ENCODE peak calls at places on chromosomes 1 and 21, in ten cellular contexts. K, M, Q, C, O, G, J, H, A and Y are unnamed samples.

GRCh38 chr1:57254006-57254405 is 169.9 kb downstream of the DAB1 start:
- DNase-seq in K (peak; percentile 32), M (no peak), Q (no peak), C (no peak), O (no peak), G (no peak), J (no peak), H (no peak), A (peak; percentile 22), Y (no peak)

GRCh38 chr1:117821782-117822447 is 107.5 kb downstream of the GDAP2 start:
- DNase-seq in K (peak; percentile 99), M (peak; percentile 98), Q (no peak), C (peak; percentile 52), O (no peak), G (no peak), J (peak; percentile 51), H (peak; percentile 19), A (no peak), Y (no peak)

GRCh38 chr1:183023146-183023600 is at the start of gene LAMC1:
- DNase-seq in K (peak; percentile 80), M (peak; percentile 80), Q (peak; percentile 78), C (peak; percentile 88), O (peak; percentile 74), G (no peak), J (peak; percentile 62), H (peak; percentile 66), A (peak; percentile 71), Y (peak; percentile 87)

GRCh38 chr1:35876988-35877387 is 6.0 kb upstream of the AGO1 start:
- DNase-seq in K (peak; percentile 27), M (peak; percentile 11), Q (no peak), C (no peak), O (no peak), G (no peak), J (no peak), H (no peak), A (no peak), Y (no peak)

GRCh38 chr1:85661767-85662166 is 46.5 kb downstream of the ZNHIT6 start:
- DNase-seq in K (no peak), M (no peak), Q (no peak), C (no peak), O (no peak), G (no peak), J (no peak), H (no peak), A (no peak), Y (no peak)

GRCh38 chr1:157852476-157852875 is 10.9 kb upstream of the CD5L start:
- DNase-seq in K (peak; percentile 34), M (no peak), Q (no peak), C (no peak), O (no peak), G (no peak), J (no peak), H (no peak), A (no peak), Y (no peak)

GRCh38 chr1:152739841-152740240 is 18.0 kb upstream of the KPRP start:
- DNase-seq in K (no peak), M (no peak), Q (no peak), C (no peak), O (no peak), G (no peak), J (no peak), H (no peak), A (no peak), Y (no peak)

GRCh38 chr1:28144203-28145135 is 32.0 kb downstream of the PTAFR start:
- DNase-seq in K (peak; percentile 80), M (no peak), Q (no peak), C (no peak), O (no peak), G (peak; percentile 97), J (no peak), H (no peak), A (no peak), Y (peak; percentile 19)

GRCh38 chr1:94335447-94335846 is 82.7 kb upstream of the ABCD3 start:
- DNase-seq in K (no peak), M (no peak), Q (no peak), C (no peak), O (no peak), G (no peak), J (no peak), H (no peak), A (no peak), Y (no peak)

GRCh38 chr1:200267937-200268336 is 141.9 kb downstream of the ZNF281 start:
- DNase-seq in K (no peak), M (no peak), Q (no peak), C (no peak), O (no peak), G (no peak), J (no peak), H (no peak), A (no peak), Y (no peak)

GRCh38 chr1:234911787-234912186 is 216.8 kb downstream of the TOMM20 start:
- DNase-seq in K (no peak), M (peak; percentile 87), Q (no peak), C (peak; percentile 62), O (no peak), G (no peak), J (no peak), H (no peak), A (no peak), Y (peak; percentile 81)

GRCh38 chr1:109547412-109548320 is 749 bp upstream of the GNAI3 start:
- DNase-seq in K (peak; percentile 26), M (peak; percentile 51), Q (peak; percentile 41), C (no peak), O (peak; percentile 35), G (no peak), J (peak; percentile 57), H (peak; percentile 47), A (peak; percentile 49), Y (no peak)

GRCh38 chr21:39385299-39386145 is 36.6 kb upstream of the HMGN1 start:
- DNase-seq in K (peak; percentile 75), M (peak; percentile 77), Q (peak; percentile 80), C (peak; percentile 91), O (peak; percentile 82), G (no peak), J (peak; percentile 95), H (peak; percentile 90), A (peak; percentile 91), Y (peak; percentile 94)

DNA sequence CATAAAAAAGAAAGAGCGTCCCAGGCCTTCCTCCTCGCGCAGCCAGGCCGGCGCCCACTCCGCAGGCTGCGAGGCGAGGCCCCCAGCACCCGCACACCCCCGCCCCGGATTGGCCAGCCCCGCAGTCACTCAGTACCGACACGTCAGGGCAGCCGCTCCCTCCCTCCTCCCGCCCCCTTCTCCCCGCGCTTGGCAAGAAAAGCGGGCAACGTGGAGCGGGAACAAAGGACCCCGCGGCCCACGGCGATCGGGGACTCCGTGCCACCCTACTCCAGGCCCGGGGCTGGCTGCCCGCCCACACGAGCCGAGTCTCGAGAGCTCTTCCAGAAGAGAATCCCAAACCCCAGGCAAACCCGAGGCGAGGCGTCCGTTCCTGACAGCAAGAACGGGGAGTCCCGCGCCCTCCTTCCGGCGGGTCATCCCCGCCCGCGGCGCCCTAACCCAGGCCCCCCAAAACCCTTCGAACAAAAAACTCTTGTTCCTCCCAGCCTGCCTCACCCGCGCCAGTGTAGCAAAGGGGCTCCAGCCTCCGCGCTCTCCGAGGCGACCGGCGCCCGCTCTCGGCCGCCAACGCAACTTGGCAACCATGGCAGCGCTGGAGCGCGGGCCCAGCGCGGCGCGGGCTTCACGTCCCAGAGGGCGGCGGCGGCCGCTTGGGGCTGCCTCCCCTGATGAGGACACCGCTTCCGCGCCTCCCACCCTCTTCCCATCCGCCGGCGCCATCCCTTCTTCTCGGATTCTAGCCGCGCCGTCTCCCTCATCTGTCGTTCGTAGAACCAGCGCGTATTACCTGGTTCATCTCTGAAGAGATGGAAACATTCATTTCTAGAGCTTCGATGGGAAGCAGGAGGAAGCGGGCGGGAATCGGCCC is 645 bp downstream of the IVNS1ABP start:
- DNase-seq in K (peak; percentile 88), M (peak; percentile 88), Q (peak; percentile 92), C (peak; percentile 97), O (peak; percentile 96), G (peak; percentile 45), J (peak; percentile 90), H (peak; percentile 95), A (peak; percentile 97), Y (peak; percentile 98)
- TF ChIP-seq POLR2A in K (peak; percentile 89), M (peak; percentile 61), Q (peak; percentile 77), C (no peak), O (peak; percentile 62), G (peak; percentile 72), J (peak; percentile 41), H (peak; percentile 42), A (no peak), Y (no peak)

DNA sequence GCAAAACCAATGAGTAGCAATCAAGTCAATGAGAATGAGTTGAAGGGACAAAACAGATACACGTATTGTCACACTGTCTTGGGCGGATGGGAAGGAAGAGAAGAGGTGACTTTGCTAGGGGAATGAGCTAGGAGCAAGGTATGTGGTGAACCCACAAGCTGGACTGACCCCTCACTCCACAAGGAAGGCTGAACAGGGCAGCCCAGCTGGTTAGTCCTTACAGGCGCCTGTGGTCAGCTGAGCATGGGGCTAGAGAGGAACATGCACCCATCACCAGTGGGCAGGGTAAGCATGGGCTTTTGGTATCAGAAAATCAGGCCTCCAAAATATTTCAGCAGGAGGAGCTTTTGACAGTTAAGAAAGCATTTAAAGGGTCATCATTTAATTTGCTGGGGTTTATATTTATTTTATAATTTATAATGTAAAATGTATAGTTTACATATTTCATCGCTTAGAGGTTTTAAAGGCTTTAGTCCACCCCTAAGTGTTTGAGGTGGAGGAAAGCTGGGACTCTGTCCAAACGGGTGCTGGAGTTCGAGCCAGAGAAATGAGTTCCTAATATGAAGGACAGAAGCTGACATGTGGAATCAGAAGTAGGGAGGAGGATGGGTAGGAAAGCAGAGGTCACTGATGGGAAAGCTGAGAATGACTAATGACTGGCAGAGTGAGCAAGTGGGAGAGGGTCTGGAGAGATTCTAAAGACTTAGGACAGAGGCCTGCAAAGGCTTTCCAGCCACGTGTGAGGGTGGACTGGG is 22.0 kb upstream of the ACBD6 start:
- DNase-seq in K (peak; percentile 62), M (no peak), Q (no peak), C (no peak), O (no peak), G (no peak), J (no peak), H (no peak), A (no peak), Y (no peak)
- H3K4me1 ChIP-seq in K (peaks cover 25% of the 10 kb centered on the region), M (peaks cover 28% of the 10 kb centered on the region), Q (no peaks in the 10 kb centered on the region), C (peaks cover 42% of the 10 kb centered on the region), O (no peaks in the 10 kb centered on the region), G (no peaks in the 10 kb centered on the region), J (peaks cover 20% of the 10 kb centered on the region), H (no peaks in the 10 kb centered on the region), A (peaks cover 8% of the 10 kb centered on the region), Y (no peaks in the 10 kb centered on the region)

GRCh38 chr21:21200103-21200938 is 202.1 kb downstream of the NCAM2 start:
- DNase-seq in K (peak; percentile 99), M (peak; percentile 84), Q (no peak), C (peak; percentile 49), O (no peak), G (no peak), J (no peak), H (peak; percentile 27), A (no peak), Y (no peak)
- H3K4me3 ChIP-seq in K (no peak overlapping the region), M (no peak overlapping the region), Q (no peak overlapping the region), C (peak overlapping the region; percentile 45), O (no peak overlapping the region), G (no peak overlapping the region), J (no peak overlapping the region), H (peak overlapping the region; percentile 15), A (no peak overlapping the region), Y (no peak overlapping the region)

DNA sequence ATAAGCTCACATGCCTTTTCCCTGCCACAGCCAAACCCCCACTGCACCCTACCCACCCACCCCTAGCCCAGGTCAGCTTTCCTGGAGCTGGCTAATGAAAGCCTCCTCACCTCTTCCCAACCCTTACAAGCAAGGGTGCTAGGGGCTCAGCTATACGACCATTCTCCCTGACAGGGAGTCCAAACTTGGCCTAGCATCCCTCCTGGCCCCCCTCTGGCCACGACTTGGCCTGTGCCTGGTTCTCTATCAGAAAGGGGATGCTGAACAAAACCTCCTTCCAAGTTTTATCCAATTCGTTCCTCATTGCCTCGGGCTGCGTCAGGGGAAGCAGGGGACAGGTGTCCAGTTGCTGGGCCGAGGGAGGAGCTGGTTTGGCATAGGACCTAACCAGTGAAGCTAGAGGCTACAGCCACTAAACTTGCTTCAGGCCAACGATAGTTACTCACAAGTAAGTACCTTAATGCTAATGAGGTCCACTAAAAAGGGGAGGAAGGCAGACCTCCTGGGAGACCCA is 8.6 kb downstream of the TMEM81 start:
- DNase-seq in K (no peak), M (no peak), Q (no peak), C (no peak), O (no peak), G (no peak), J (no peak), H (no peak), A (no peak), Y (no peak)
- TF ChIP-seq POLR2A in K (no peak), M (no peak), Q (no peak), C (no peak), O (no peak), G (no peak), J (no peak), H (no peak), A (no peak), Y (no peak)